ENCODE peak calls at places on chromosomes 3 and 15, in six cellular contexts. O, N, E, U, I and A are unnamed samples.
A peak's percentile ranks its signal among the peaks of the same experiment; 100 is the strongest.

GRCh38 chr3:150763841-150764483 is 993 bp upstream of the SIAH2 start:
- DNase-seq in O (peak; percentile 33), N (peak; percentile 58), E (peak; percentile 83), U (peak; percentile 63), I (no peak), A (no peak)

GRCh38 chr3:33447958-33448357 is 7.8 kb upstream of the UBP1 start:
- DNase-seq in O (no peak), N (no peak), E (no peak), U (no peak), I (no peak), A (no peak)

GRCh38 chr15:65730560-65731172 is 61.4 kb downstream of the DENND4A start:
- DNase-seq in O (no peak), N (no peak), E (no peak), U (no peak), I (no peak), A (no peak)

GRCh38 chr15:43250785-43251184 is 15.9 kb downstream of the TGM5 start:
- DNase-seq in O (no peak), N (no peak), E (peak; percentile 27), U (no peak), I (no peak), A (no peak)

GRCh38 chr3:133880886-133881455 is 14.7 kb downstream of the RAB6B start:
- DNase-seq in O (peak; percentile 1), N (no peak), E (peak; percentile 24), U (no peak), I (peak; percentile 3), A (no peak)

GRCh38 chr3:190281308-190282051 is 40.8 kb downstream of the CLDN1 start:
- DNase-seq in O (no peak), N (no peak), E (no peak), U (no peak), I (no peak), A (peak; percentile 73)

GRCh38 chr3:178436773-178437172 is 99.5 kb upstream of the KCNMB2 start:
- DNase-seq in O (no peak), N (no peak), E (no peak), U (peak; percentile 60), I (no peak), A (no peak)

GRCh38 chr3:30630238-30631030 is 24.0 kb downstream of the TGFBR2 start:
- DNase-seq in O (no peak), N (no peak), E (no peak), U (no peak), I (no peak), A (no peak)

GRCh38 chr3:138049157-138049919 is 39.4 kb downstream of the CLDN18 start:
- DNase-seq in O (no peak), N (no peak), E (no peak), U (no peak), I (no peak), A (no peak)

GRCh38 chr3:186322761-186323160 is 39.3 kb downstream of the DGKG start:
- DNase-seq in O (no peak), N (no peak), E (no peak), U (no peak), I (no peak), A (no peak)

GRCh38 chr3:120492103-120492502 is 41.3 kb upstream of the FSTL1 start:
- DNase-seq in O (no peak), N (no peak), E (no peak), U (no peak), I (no peak), A (no peak)

GRCh38 chr3:163745204-163745603 is 1333.1 kb downstream of the SI start:
- DNase-seq in O (no peak), N (no peak), E (no peak), U (no peak), I (no peak), A (no peak)

GRCh38 chr3:32004111-32004790 is 22.7 kb downstream of the ZNF860 start:
- DNase-seq in O (no peak), N (no peak), E (no peak), U (peak; percentile 51), I (no peak), A (no peak)

GRCh38 chr3:196360586-196360985 is 22.4 kb upstream of the TM4SF19 start:
- DNase-seq in O (no peak), N (no peak), E (no peak), U (no peak), I (no peak), A (no peak)

GRCh38 chr15:77094397-77095030 is 23.6 kb upstream of the TSPAN3 start:
- DNase-seq in O (no peak), N (no peak), E (peak; percentile 27), U (no peak), I (no peak), A (no peak)
- TF ChIP-seq CTCF in O (no peak), N (no peak), E (no peak), U (peak; percentile 45), I (peak; percentile 23), A (peak; percentile 47)

GRCh38 chr3:171685116-171685895 is 125.0 kb downstream of the PLD1 start:
- DNase-seq in O (no peak), N (no peak), E (no peak), U (peak; percentile 68), I (no peak), A (no peak)
- TF ChIP-seq CTCF in O (no peak), N (no peak), E (no peak), U (no peak), I (no peak), A (no peak)

DNA sequence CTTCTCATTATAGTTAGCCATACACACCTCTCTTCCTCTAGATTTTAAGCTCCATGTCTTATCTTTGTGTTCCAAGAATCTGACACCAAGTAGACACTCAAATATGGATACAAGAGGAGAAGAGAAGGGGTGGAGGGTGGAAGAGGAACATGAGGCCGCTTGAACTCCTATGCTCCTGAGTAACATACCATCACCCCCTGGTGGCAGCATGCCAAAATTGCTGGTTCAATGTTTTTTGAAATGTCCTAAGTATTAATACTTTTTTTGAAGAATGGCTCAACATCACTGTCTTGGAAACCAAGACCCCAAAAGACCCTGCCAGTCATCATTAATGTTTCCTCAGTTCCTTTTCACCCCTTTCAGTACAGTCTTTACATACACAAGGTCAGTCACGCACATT is 71.8 kb upstream of the HACD2 start:
- DNase-seq in O (no peak), N (no peak), E (no peak), U (peak; percentile 30), I (no peak), A (no peak)
- TF ChIP-seq CTCF in O (no peak), N (no peak), E (no peak), U (peak; percentile 60), I (no peak), A (peak; percentile 35)

GRCh38 chr15:41048397-41048796 is 67.7 kb downstream of the INO80 start:
- DNase-seq in O (no peak), N (no peak), E (no peak), U (no peak), I (no peak), A (no peak)
- TF ChIP-seq CTCF in O (no peak), N (no peak), E (no peak), U (no peak), I (no peak), A (no peak)

GRCh38 chr3:109369510-109369909 is 32.2 kb upstream of the DPPA4 start:
- DNase-seq in O (no peak), N (no peak), E (no peak), U (peak; percentile 35), I (no peak), A (no peak)
- TF ChIP-seq CTCF in O (no peak), N (no peak), E (no peak), U (peak; percentile 42), I (no peak), A (peak; percentile 65)

GRCh38 chr15:52834379-52834778 is 44.2 kb upstream of the ONECUT1 start:
- DNase-seq in O (no peak), N (no peak), E (no peak), U (no peak), I (no peak), A (no peak)
- TF ChIP-seq CTCF in O (no peak), N (no peak), E (no peak), U (no peak), I (no peak), A (no peak)